ENCODE peak calls at places on chromosome 3, in four cellular contexts. F is GM13976, E is DMS153, X is ecto neural progenitor cell. Z is an unnamed sample.

GRCh38 chr3:85853805-85854204 is 895.0 kb downstream of the CADM2 start:
- DNase-seq in X (no peak), F (no peak), E (no peak), Z (no peak)

GRCh38 chr3:62323241-62323640 is 50.1 kb downstream of the FEZF2 start:
- DNase-seq in F (no peak), E (no peak), X (no peak), Z (no peak)

GRCh38 chr3:183698760-183699159 is 1.2 kb downstream of the YEATS2 start:
- DNase-seq in E (no peak), F (no peak), X (no peak), Z (no peak)

GRCh38 chr3:188974856-188975611 is 196.7 kb upstream of the TPRG1 start:
- DNase-seq in X (no peak), F (no peak), E (no peak), Z (no peak)

GRCh38 chr3:71454513-71455423 is 128.8 kb downstream of the FOXP1 start:
- DNase-seq in F (no peak), X (no peak), E (no peak), Z (no peak)

GRCh38 chr3:38836561-38836960 is 20.5 kb upstream of the SCN10A start:
- DNase-seq in F (no peak), X (no peak), E (no peak), Z (no peak)

GRCh38 chr3:126535636-126536035 is 11.7 kb downstream of the CHST13 start:
- DNase-seq in X (no peak), E (no peak), F (no peak), Z (no peak)

GRCh38 chr3:27094721-27095120 is 274.5 kb downstream of the NEK10 start:
- DNase-seq in E (no peak), X (no peak), F (no peak), Z (no peak)

GRCh38 chr3:159629329-159630084 is 359.1 kb upstream of the IL12A start:
- DNase-seq in X (no peak), F (no peak), E (no peak), Z (no peak)

GRCh38 chr3:158452324-158452723 is 118.7 kb upstream of the MLF1 start:
- DNase-seq in X (no peak), F (no peak), E (no peak), Z (no peak)

GRCh38 chr3:169215953-169216352 is 447.6 kb downstream of the MECOM start:
- DNase-seq in F (no peak), X (no peak), E (no peak), Z (no peak)

GRCh38 chr3:187748050-187748481 is 2.8 kb upstream of the BCL6 start:
- DNase-seq in F (peak), E (peak), X (peak), Z (peak)

GRCh38 chr3:105865016-105865623 is 3.7 kb downstream of the CBLB start:
- DNase-seq in E (no peak), F (no peak), X (no peak), Z (no peak)

GRCh38 chr3:71022552-71023335 is 560.8 kb downstream of the FOXP1 start:
- DNase-seq in E (no peak), X (no peak), F (no peak), Z (no peak)

GRCh38 chr3:13528217-13528801 is 20.6 kb upstream of the FBLN2 start:
- DNase-seq in F (no peak), E (no peak), X (no peak), Z (no peak)

GRCh38 chr3:52289747-52290595 is 2.3 kb downstream of the GLYCTK start:
- DNase-seq in F (no peak), E (no peak), X (no peak), Z (no peak)

GRCh38 chr3:123327480-123327879 is 121.4 kb downstream of the ADCY5 start:
- DNase-seq in X (no peak), E (no peak), F (no peak), Z (no peak)

GRCh38 chr3:193972816-193973215 is 163.1 kb upstream of the HES1 start:
- DNase-seq in F (no peak), X (no peak), E (no peak), Z (no peak)

GRCh38 chr3:128400683-128401082 is 66.0 kb downstream of the DNAJB8 start:
- DNase-seq in F (no peak), X (peak), E (no peak), Z (no peak)

GRCh38 chr3:9349321-9350117 is 13.3 kb upstream of the THUMPD3 start:
- DNase-seq in E (no peak), X (no peak), F (no peak), Z (peak)

GRCh38 chr3:192080336-192080735 is 619.4 kb downstream of the PYDC2 start:
- DNase-seq in X (no peak), F (no peak), E (peak), Z (no peak)

GRCh38 chr3:186259612-186260383 is 102.2 kb downstream of the DGKG start:
- DNase-seq in E (peak), X (peak), F (peak), Z (peak)

GRCh38 chr3:46665763-46666470 is 27.6 kb downstream of the ALS2CL start:
- DNase-seq in E (no peak), X (no peak), F (peak), Z (no peak)

GRCh38 chr3:41693799-41694198 is 268.1 kb downstream of the ULK4 start:
- DNase-seq in X (no peak), F (no peak), E (no peak), Z (no peak)

GRCh38 chr3:77256584-77257488 is 216.9 kb downstream of the ROBO2 start:
- DNase-seq in X (no peak), F (no peak), E (peak), Z (no peak)

GRCh38 chr3:101179637-101180036 is 140.7 kb downstream of the IMPG2 start:
- DNase-seq in E (no peak), X (no peak), F (no peak), Z (peak)

GRCh38 chr3:183254816-183255730 is 2.0 kb downstream of the B3GNT5 start:
- DNase-seq in E (peak), X (no peak), F (no peak), Z (no peak)

GRCh38 chr3:42090973-42091731 is at the start of gene TRAK1:
- DNase-seq in E (no peak), X (no peak), F (no peak), Z (no peak)

GRCh38 chr3:30750967-30751366 is 143.5 kb downstream of the GADL1 start:
- DNase-seq in E (no peak), X (no peak), F (no peak), Z (no peak)

GRCh38 chr3:70000563-70001081 is 1.1 kb downstream of the SAMMSON start:
- DNase-seq in F (no peak), X (no peak), E (no peak), Z (no peak)

GRCh38 chr3:52633786-52634185 is 51.9 kb downstream of the PBRM1 start:
- DNase-seq in E (no peak), X (no peak), F (no peak), Z (no peak)

GRCh38 chr3:16794251-16794650 is 90.5 kb upstream of the PLCL2 start:
- DNase-seq in X (no peak), F (no peak), E (no peak), Z (no peak)

Z was measured in HTR-8/SVneo.